ENCODE peak calls at places on chromosomes 13 and 19, in eight cellular contexts. J is stromal cell of bone marrow, G is type B pancreatic cell, S is AG09319, U is Calu3, N is head of caudate nucleus, E is right cardiac atrium, B is Right ventricle myocardium superior. A is an unnamed sample.

GRCh38 chr13:93794197-93794885 is 567.7 kb downstream of the GPC6 start:
- DNase-seq in J (peak; percentile 19), G (no peak), S (no peak), U (no peak), N (no peak), E (no peak), B (no peak), A (no peak)

GRCh38 chr13:113926951-113927660 is 46.8 kb downstream of the C13orf46 start:
- DNase-seq in J (no peak), G (peak; percentile 53), S (no peak), U (no peak), N (peak; percentile 28), E (peak; percentile 76), B (peak; percentile 72), A (no peak)

GRCh38 chr19:50387176-50387867 is 3.2 kb downstream of the POLD1 start:
- DNase-seq in J (no peak), G (no peak), S (no peak), U (no peak), N (no peak), E (no peak), B (no peak), A (peak; percentile 26)

GRCh38 chr19:8158411-8159074 is 9.2 kb upstream of the FBN3 start:
- DNase-seq in J (peak; percentile 61), G (no peak), S (peak; percentile 36), U (peak; percentile 55), N (peak; percentile 34), E (no peak), B (no peak), A (no peak)

GRCh38 chr19:40667602-40668001 is 22.8 kb downstream of the NUMBL start:
- DNase-seq in J (no peak), G (no peak), S (no peak), U (no peak), N (no peak), E (no peak), B (no peak), A (no peak)

GRCh38 chr13:42478531-42479156 is 95.3 kb upstream of the TNFSF11 start:
- DNase-seq in J (peak; percentile 20), G (no peak), S (no peak), U (no peak), N (no peak), E (no peak), B (no peak), A (no peak)

GRCh38 chr19:10026744-10027143 is 13.5 kb downstream of the RDH8 start:
- DNase-seq in J (no peak), G (no peak), S (no peak), U (no peak), N (no peak), E (no peak), B (no peak), A (no peak)

GRCh38 chr19:53183146-53183545 is 10.0 kb downstream of the ZNF665 start:
- DNase-seq in J (no peak), G (no peak), S (no peak), U (no peak), N (no peak), E (no peak), B (no peak), A (no peak)

GRCh38 chr13:46367622-46368327 is 19.3 kb downstream of the RUBCNL start:
- DNase-seq in J (no peak), G (no peak), S (no peak), U (no peak), N (no peak), E (no peak), B (no peak), A (no peak)

GRCh38 chr19:18493440-18494266 is 28.2 kb downstream of the ELL start:
- DNase-seq in J (no peak), G (no peak), S (no peak), U (no peak), N (no peak), E (peak; percentile 77), B (no peak), A (no peak)

GRCh38 chr13:74825170-74825948 is 656.6 kb downstream of the TBC1D4 start:
- DNase-seq in J (peak; percentile 86), G (no peak), S (peak; percentile 48), U (no peak), N (no peak), E (no peak), B (no peak), A (no peak)

GRCh38 chr13:112688560-112689497 is 1.0 kb upstream of the ATP11A start:
- DNase-seq in J (no peak), G (no peak), S (no peak), U (no peak), N (no peak), E (peak; percentile 73), B (no peak), A (no peak)

GRCh38 chr19:21260164-21260847 is 68.9 kb downstream of the ZNF708 start:
- DNase-seq in J (no peak), G (no peak), S (no peak), U (no peak), N (no peak), E (no peak), B (no peak), A (no peak)

A was measured in left cardiac atrium.